ENCODE peak calls at places on chromosomes 1 and 21, in eight cellular contexts. G is T-helper 1 cell; S is activated naive CD4-positive, alpha-beta T cell treated with Interleukin-2 at 50 U/mL for 16 hours; U is ACHN; J is NCI-H1417 treated with DMSO at 0.1 percent for 48 hours; B is T-helper 17 cell; V is NCI-H2081; P is SJSA1. E is an unnamed sample.

GRCh38 chr1:16168622-16169021 is 12.8 kb upstream of the EPHA2 start:
- DNase-seq in G (no peak), S (peak; percentile 21), U (no peak), J (no peak), B (no peak), V (no peak), P (no peak), E (no peak)

GRCh38 chr1:224205438-224205840 is 22.4 kb downstream of the DEGS1 start:
- DNase-seq in G (no peak), S (peak; percentile 31), U (peak; percentile 27), J (no peak), B (no peak), V (no peak), P (peak; percentile 69), E (no peak)

GRCh38 chr1:99737016-99737415 is 29.4 kb downstream of the FRRS1 start:
- DNase-seq in G (no peak), S (no peak), U (peak; percentile 69), J (peak; percentile 62), B (no peak), V (no peak), P (no peak), E (peak; percentile 18)

GRCh38 chr1:182795563-182796228 is 6.1 kb downstream of the NPL start:
- DNase-seq in G (no peak), S (no peak), U (no peak), J (no peak), B (no peak), V (no peak), P (no peak), E (peak; percentile 84)

GRCh38 chr1:35971601-35972000 is 40.7 kb downstream of the AGO3 start:
- DNase-seq in G (no peak), S (no peak), U (no peak), J (no peak), B (no peak), V (no peak), P (no peak), E (no peak)

GRCh38 chr1:110633646-110634030 is 27.5 kb upstream of the KCNA2 start:
- DNase-seq in G (no peak), S (no peak), U (no peak), J (no peak), B (no peak), V (no peak), P (no peak), E (no peak)

GRCh38 chr1:227033880-227034279 is 93.8 kb downstream of the COQ8A start:
- DNase-seq in G (no peak), S (no peak), U (no peak), J (no peak), B (no peak), V (no peak), P (no peak), E (no peak)

GRCh38 chr1:3018051-3018471 is 3.2 kb upstream of the ACTRT2 start:
- DNase-seq in G (no peak), S (no peak), U (no peak), J (no peak), B (no peak), V (no peak), P (no peak), E (no peak)

GRCh38 chr1:55150880-55151582 is 64.1 kb downstream of the USP24 start:
- DNase-seq in G (no peak), S (no peak), U (no peak), J (no peak), B (no peak), V (no peak), P (no peak), E (no peak)

GRCh38 chr21:42258150-42258884 is 39.4 kb downstream of the ABCG1 start:
- DNase-seq in G (peak; percentile 64), S (peak; percentile 83), U (peak; percentile 58), J (no peak), B (peak; percentile 68), V (no peak), P (peak; percentile 65), E (peak; percentile 27)

GRCh38 chr1:77539510-77540142 is 142.8 kb downstream of the ZZZ3 start:
- DNase-seq in G (no peak), S (no peak), U (peak; percentile 88), J (no peak), B (no peak), V (no peak), P (peak; percentile 82), E (no peak)

GRCh38 chr1:210445931-210446330 is 117.2 kb downstream of the HHAT start:
- DNase-seq in G (no peak), S (no peak), U (peak; percentile 38), J (no peak), B (no peak), V (no peak), P (no peak), E (no peak)

GRCh38 chr21:23949493-23949892 is 1657.8 kb downstream of the MRPL39 start:
- DNase-seq in G (no peak), S (no peak), U (no peak), J (no peak), B (no peak), V (no peak), P (no peak), E (no peak)

GRCh38 chr1:209673631-209674417 is 1.4 kb upstream of the G0S2 start:
- DNase-seq in G (no peak), S (no peak), U (no peak), J (no peak), B (no peak), V (no peak), P (no peak), E (no peak)

GRCh38 chr1:203505526-203506189 is 11.7 kb downstream of the OPTC start:
- DNase-seq in G (no peak), S (no peak), U (no peak), J (no peak), B (no peak), V (no peak), P (no peak), E (no peak)

GRCh38 chr1:245600658-245601057 is 445.9 kb downstream of the KIF26B start:
- DNase-seq in G (no peak), S (no peak), U (no peak), J (no peak), B (no peak), V (no peak), P (no peak), E (no peak)

GRCh38 chr1:39960461-39960958 is 5.6 kb downstream of the MFSD2A start:
- DNase-seq in G (no peak), S (no peak), U (no peak), J (peak; percentile 72), B (no peak), V (peak; percentile 96), P (no peak), E (peak; percentile 100)

GRCh38 chr1:17375651-17376050 is 3.7 kb downstream of the PADI6 start:
- DNase-seq in G (no peak), S (no peak), U (no peak), J (no peak), B (no peak), V (no peak), P (no peak), E (no peak)

GRCh38 chr1:16152521-16153087 is 3.3 kb downstream of the EPHA2 start:
- DNase-seq in G (no peak), S (no peak), U (peak; percentile 51), J (no peak), B (no peak), V (no peak), P (no peak), E (no peak)

GRCh38 chr21:43889055-43889454 is 24.0 kb downstream of the AGPAT3 start:
- DNase-seq in G (no peak), S (no peak), U (no peak), J (no peak), B (no peak), V (no peak), P (no peak), E (no peak)

GRCh38 chr1:47590523-47591225 is 152.8 kb downstream of the FOXD2 start:
- DNase-seq in G (no peak), S (no peak), U (no peak), J (no peak), B (no peak), V (no peak), P (no peak), E (no peak)

GRCh38 chr21:45234906-45235305 is 52.8 kb downstream of the POFUT2 start:
- DNase-seq in G (no peak), S (no peak), U (no peak), J (no peak), B (no peak), V (no peak), P (no peak), E (no peak)

GRCh38 chr1:43442756-43443155 is 11.0 kb downstream of the HYI start:
- DNase-seq in G (no peak), S (no peak), U (no peak), J (no peak), B (no peak), V (no peak), P (no peak), E (no peak)

GRCh38 chr21:38999148-38999547 is 184.1 kb downstream of the PSMG1 start:
- DNase-seq in G (no peak), S (no peak), U (no peak), J (no peak), B (no peak), V (no peak), P (no peak), E (no peak)

GRCh38 chr1:218156602-218157001 is 128.5 kb upstream of the RRP15 start:
- DNase-seq in G (no peak), S (no peak), U (no peak), J (no peak), B (no peak), V (peak; percentile 66), P (no peak), E (peak; percentile 79)

GRCh38 chr1:165907256-165907857 is 79.9 kb downstream of the UCK2 start:
- DNase-seq in G (no peak), S (no peak), U (no peak), J (no peak), B (no peak), V (no peak), P (no peak), E (no peak)

GRCh38 chr1:203263496-203263895 is 34.0 kb upstream of the CHIT1 start:
- DNase-seq in G (no peak), S (no peak), U (no peak), J (no peak), B (no peak), V (no peak), P (no peak), E (no peak)

GRCh38 chr1:160070243-160071163 is 543 bp upstream of the KCNJ10 start:
- DNase-seq in G (peak; percentile 34), S (peak; percentile 54), U (peak; percentile 72), J (no peak), B (peak; percentile 61), V (peak; percentile 40), P (peak; percentile 71), E (no peak)

GRCh38 chr1:25068829-25069228 is 138.8 kb upstream of the RUNX3 start:
- DNase-seq in G (no peak), S (peak; percentile 13), U (no peak), J (no peak), B (no peak), V (no peak), P (no peak), E (no peak)

GRCh38 chr21:38945536-38946245 is 140.0 kb downstream of the ETS2 start:
- DNase-seq in G (no peak), S (no peak), U (no peak), J (no peak), B (no peak), V (no peak), P (peak; percentile 57), E (no peak)